ENCODE peak calls at places on chromosomes 11 and 22, in seven cellular contexts. H is IMR-90, W is H9, D is neuronal stem cell, M is mesenchymal stem cell, P is trophoblast cell, N is H1. J is an unnamed sample.

GRCh38 chr22:20569059-20570058 is 61.9 kb downstream of the MED15 start:
- DNase-seq in M (peak; percentile 98), P (peak; percentile 95), W (no peak), H (peak; percentile 99), D (no peak), N (no peak), J (no peak)

GRCh38 chr11:80320765-80321164 is 879.9 kb upstream of the TENM4 start:
- DNase-seq in D (no peak), N (no peak), H (no peak), W (peak; percentile 28), M (no peak), P (no peak), J (peak; percentile 13)

GRCh38 chr11:6655790-6656580 is at the start of gene DCHS1:
- DNase-seq in H (no peak), P (no peak), M (peak; percentile 26), W (no peak), D (no peak), N (peak; percentile 67), J (peak; percentile 33)

GRCh38 chr11:120248551-120249278 is 8.8 kb downstream of the POU2F3 start:
- DNase-seq in W (no peak), N (no peak), D (no peak), P (no peak), M (peak; percentile 58), H (peak; percentile 48), J (no peak)

GRCh38 chr11:9004310-9004945 is 627 bp upstream of the NRIP3 start:
- DNase-seq in M (no peak), P (peak; percentile 15), H (no peak), D (peak; percentile 43), N (peak; percentile 81), W (peak; percentile 73), J (peak; percentile 28)

GRCh38 chr22:19566599-19567382 is 42.6 kb upstream of the CLDN5 start:
- DNase-seq in H (no peak), N (no peak), W (no peak), M (no peak), P (no peak), D (no peak), J (no peak)

GRCh38 chr11:110296226-110297081 is at the start of gene RDX:
- DNase-seq in P (peak; percentile 81), H (peak; percentile 63), D (peak; percentile 83), M (peak; percentile 74), N (peak; percentile 84), W (peak; percentile 89), J (peak; percentile 95)

GRCh38 chr11:109697140-109697843 is 275.3 kb downstream of the C11orf87 start:
- DNase-seq in W (peak; percentile 68), N (peak; percentile 47), P (peak; percentile 77), D (peak; percentile 18), M (peak; percentile 64), H (peak; percentile 50), J (peak; percentile 82)

GRCh38 chr11:65016705-65017104 is 2.7 kb downstream of the ARL2 start:
- DNase-seq in P (no peak), D (no peak), W (peak; percentile 44), M (no peak), N (no peak), H (no peak), J (peak; percentile 41)

GRCh38 chr11:35083181-35084061 is 55.5 kb upstream of the CD44 start:
- DNase-seq in P (peak; percentile 54), M (peak; percentile 96), N (no peak), W (peak; percentile 38), D (no peak), H (peak; percentile 98), J (peak; percentile 98)

GRCh38 chr11:39365809-39366436 is 2093.5 kb downstream of the LRRC4C start:
- DNase-seq in P (peak; percentile 71), W (no peak), M (peak; percentile 40), D (peak; percentile 5), H (no peak), N (no peak), J (peak; percentile 79)

GRCh38 chr22:50398698-50399648 is 55.8 kb downstream of the PPP6R2 start:
- DNase-seq in H (no peak), N (no peak), W (no peak), M (peak; percentile 29), D (no peak), P (no peak), J (no peak)

GRCh38 chr11:118202599-118203422 is 22.0 kb downstream of the JAML start:
- DNase-seq in P (no peak), D (no peak), M (no peak), W (no peak), H (no peak), N (no peak), J (no peak)

GRCh38 chr11:68212421-68213134 is 518 bp downstream of the KMT5B start:
- DNase-seq in H (peak; percentile 75), N (peak; percentile 68), M (peak; percentile 84), P (peak; percentile 70), D (peak; percentile 74), W (peak; percentile 72), J (peak; percentile 82)

GRCh38 chr11:66976048-66976467 is 954 bp downstream of the C11orf86 start:
- DNase-seq in M (no peak), H (no peak), N (peak; percentile 95), D (peak; percentile 59), P (peak; percentile 49), W (peak; percentile 86), J (peak; percentile 81)

GRCh38 chr11:73177380-73178091 is 35.4 kb upstream of the FCHSD2 start:
- DNase-seq in W (no peak), D (no peak), P (no peak), N (no peak), M (no peak), H (no peak), J (no peak)

GRCh38 chr11:118908931-118909618 is 16.7 kb downstream of the BCL9L start:
- DNase-seq in M (peak; percentile 96), D (no peak), W (peak; percentile 79), P (no peak), H (peak; percentile 92), N (peak; percentile 77), J (peak; percentile 97)

GRCh38 chr11:60377737-60378136 is 595 bp upstream of the MS4A7 start:
- DNase-seq in P (peak; percentile 45), H (no peak), M (no peak), W (no peak), N (no peak), D (no peak), J (no peak)

GRCh38 chr22:27045103-27045940 is 387.9 kb downstream of the MIAT start:
- DNase-seq in W (no peak), H (peak; percentile 36), D (no peak), M (peak; percentile 73), P (no peak), N (no peak), J (peak; percentile 62)

GRCh38 chr22:27046126-27046525 is 388.7 kb downstream of the MIAT start:
- DNase-seq in P (no peak), N (no peak), H (no peak), D (no peak), M (no peak), W (no peak), J (no peak)

GRCh38 chr22:27050771-27051170 is 393.4 kb downstream of the MIAT start:
- DNase-seq in W (no peak), M (no peak), P (no peak), D (no peak), H (no peak), N (no peak), J (no peak)

GRCh38 chr22:27043246-27043645 is 385.9 kb downstream of the MIAT start:
- DNase-seq in W (no peak), D (no peak), M (no peak), N (no peak), H (no peak), P (no peak), J (no peak)

DNA sequence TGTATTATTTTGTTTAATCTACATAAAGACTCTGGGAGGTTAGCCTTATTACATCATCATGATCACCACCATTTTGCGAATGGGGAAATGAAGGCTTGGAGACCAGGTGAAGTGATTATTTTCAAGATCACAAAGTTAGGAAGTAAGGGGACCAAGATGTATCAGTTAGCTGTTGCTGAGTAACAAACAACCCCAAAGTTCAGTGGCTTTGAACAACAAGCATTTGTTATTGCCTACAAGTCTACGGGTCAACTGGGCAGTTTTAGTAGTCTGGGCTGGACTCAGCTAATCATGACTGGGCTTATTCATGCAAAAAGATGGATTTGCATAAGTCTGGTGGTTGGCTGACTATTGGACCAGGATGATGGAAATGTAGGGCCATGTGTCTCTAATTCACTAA is 389.2 kb downstream of the MIAT start:
- DNase-seq in N (no peak), D (no peak), P (no peak), W (no peak), M (no peak), H (no peak), J (no peak)
- H2BK5ac ChIP-seq in N (no peak overlapping the region), D (no peak overlapping the region), P (no peak overlapping the region), W (no peak overlapping the region), M (no peak overlapping the region), H (no peak overlapping the region), J (no peak overlapping the region)

GRCh38 chr22:29205598-29206371 is at the start of gene EMID1:
- DNase-seq in P (peak; percentile 15), N (peak; percentile 77), H (peak; percentile 9), M (peak; percentile 42), W (peak; percentile 62), D (peak; percentile 46), J (peak; percentile 37)
- H2BK120ac ChIP-seq in P (peak within 1 kb of the TSS; percentile 25), N (no peak within 1 kb of the TSS), H (peak within 1 kb of the TSS; percentile 8), M (peak within 1 kb of the TSS; percentile 27), W (no peak within 1 kb of the TSS), D (peak within 1 kb of the TSS; percentile 50), J (no peak within 1 kb of the TSS)

GRCh38 chr22:46156031-46156430 is 5.7 kb downstream of the PPARA start:
- DNase-seq in H (no peak), M (no peak), N (no peak), D (no peak), P (no peak), W (no peak), J (no peak)
- H2BK5ac ChIP-seq in H (no peak overlapping the region), M (no peak overlapping the region), N (no peak overlapping the region), D (no peak overlapping the region), P (no peak overlapping the region), W (no peak overlapping the region), J (no peak overlapping the region)

GRCh38 chr11:1486054-1486825 is at the start of gene MOB2:
- DNase-seq in P (no peak), W (no peak), D (no peak), M (no peak), N (no peak), H (peak; percentile 4), J (no peak)

GRCh38 chr11:1487851-1488574 is 1.4 kb upstream of the MOB2 start:
- DNase-seq in D (no peak), H (no peak), M (no peak), N (no peak), W (no peak), P (no peak), J (no peak)

GRCh38 chr11:1490651-1491050 is 4.1 kb upstream of the MOB2 start:
- DNase-seq in M (no peak), W (no peak), H (no peak), D (no peak), N (no peak), P (no peak), J (no peak)

GRCh38 chr11:1487091-1487850 is 692 bp upstream of the MOB2 start:
- DNase-seq in H (no peak), N (no peak), M (no peak), P (no peak), W (no peak), D (no peak), J (no peak)

DNA sequence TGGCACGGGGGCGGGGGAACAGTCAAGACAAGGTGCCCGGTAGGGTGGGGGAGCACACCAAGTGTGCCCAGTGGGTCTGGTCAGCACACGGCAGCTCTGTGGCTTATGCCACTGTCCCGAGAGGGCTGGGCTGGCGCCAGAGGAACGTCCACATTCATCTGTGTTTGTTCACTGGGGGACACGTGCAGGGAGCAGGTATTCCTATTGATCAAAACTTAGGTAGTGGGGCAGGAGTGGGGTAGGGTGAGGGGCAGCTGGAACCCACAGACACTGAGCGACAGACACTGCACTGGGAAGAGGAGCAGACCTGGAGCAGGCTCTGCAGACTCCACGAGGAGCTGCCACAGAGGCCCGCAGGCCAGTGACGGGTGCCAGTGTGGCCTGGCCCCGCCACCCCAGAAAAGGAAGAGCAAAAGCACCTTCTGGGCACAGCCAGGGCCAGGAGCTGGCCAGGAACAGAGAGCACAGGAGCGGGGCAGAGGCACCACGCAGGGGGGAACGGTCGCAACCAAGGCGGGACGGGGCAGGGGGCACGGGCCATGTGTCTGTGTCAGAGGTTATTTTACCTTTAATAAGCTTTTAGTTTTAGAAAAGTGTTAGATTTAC is 2.1 kb upstream of the MOB2 start:
- DNase-seq in M (no peak), D (no peak), N (no peak), H (no peak), W (no peak), P (no peak), J (no peak)
- H2BK120ac ChIP-seq in M (no peak overlapping the region), D (no peak overlapping the region), N (no peak overlapping the region), H (no peak overlapping the region), W (no peak overlapping the region), P (no peak overlapping the region), J (no peak overlapping the region)